ENCODE peak calls at places on chromosome 1, in nine cellular contexts. One of them, this sample, is unnamed. For H3K4me1 and H3K36me3, the result is how much of the 10 kb centered on the place peaks cover.

GRCh38 chr1:243287652-243288051 is 31.8 kb downstream of the SDCCAG8 start:
- DNase-seq in cardiac muscle cell: peak
- DNase-seq in left lung: no peak
- DNase-seq in upper lobe of left lung: no peak
- DNase-seq in aorta: no peak
- DNase-seq in CD8-positive, alpha-beta T cell: no peak
- DNase-seq in upper lobe of right lung: no peak
- DNase-seq in GM23248: peak
- DNase-seq in fibroblast of lung: peak
- DNase-seq in this sample: no peak

GRCh38 chr1:178633068-178633467 is 92.0 kb upstream of the RALGPS2 start:
- DNase-seq in cardiac muscle cell: no peak
- DNase-seq in left lung: no peak
- DNase-seq in upper lobe of left lung: no peak
- DNase-seq in aorta: no peak
- DNase-seq in CD8-positive, alpha-beta T cell: no peak
- DNase-seq in upper lobe of right lung: no peak
- DNase-seq in GM23248: peak
- DNase-seq in fibroblast of lung: no peak
- DNase-seq in this sample: no peak

GRCh38 chr1:197399691-197400521 is 131.9 kb downstream of the CRB1 start:
- DNase-seq in cardiac muscle cell: peak
- DNase-seq in left lung: no peak
- DNase-seq in upper lobe of left lung: no peak
- DNase-seq in aorta: no peak
- DNase-seq in CD8-positive, alpha-beta T cell: no peak
- DNase-seq in upper lobe of right lung: no peak
- DNase-seq in GM23248: peak
- DNase-seq in fibroblast of lung: peak
- DNase-seq in this sample: peak

GRCh38 chr1:232247669-232248068 is 382.3 kb downstream of the SIPA1L2 start:
- DNase-seq in cardiac muscle cell: no peak
- DNase-seq in left lung: no peak
- DNase-seq in upper lobe of left lung: no peak
- DNase-seq in aorta: no peak
- DNase-seq in CD8-positive, alpha-beta T cell: no peak
- DNase-seq in upper lobe of right lung: no peak
- DNase-seq in GM23248: no peak
- DNase-seq in fibroblast of lung: no peak
- DNase-seq in this sample: no peak

GRCh38 chr1:904271-904950 is 19.3 kb upstream of the SAMD11 start:
- DNase-seq in cardiac muscle cell: peak
- DNase-seq in left lung: peak
- DNase-seq in upper lobe of left lung: peak
- DNase-seq in aorta: peak
- DNase-seq in CD8-positive, alpha-beta T cell: peak
- DNase-seq in upper lobe of right lung: peak
- DNase-seq in GM23248: peak
- DNase-seq in fibroblast of lung: peak
- DNase-seq in this sample: peak

GRCh38 chr1:27906764-27907163 is 28.0 kb upstream of the SMPDL3B start:
- DNase-seq in cardiac muscle cell: no peak
- DNase-seq in left lung: no peak
- DNase-seq in upper lobe of left lung: no peak
- DNase-seq in aorta: no peak
- DNase-seq in CD8-positive, alpha-beta T cell: no peak
- DNase-seq in upper lobe of right lung: no peak
- DNase-seq in GM23248: no peak
- DNase-seq in fibroblast of lung: peak
- DNase-seq in this sample: no peak

GRCh38 chr1:229004227-229004833 is 266.6 kb upstream of the RAB4A start:
- DNase-seq in cardiac muscle cell: no peak
- DNase-seq in left lung: no peak
- DNase-seq in upper lobe of left lung: no peak
- DNase-seq in aorta: no peak
- DNase-seq in CD8-positive, alpha-beta T cell: no peak
- DNase-seq in upper lobe of right lung: no peak
- DNase-seq in GM23248: no peak
- DNase-seq in fibroblast of lung: no peak
- DNase-seq in this sample: no peak

GRCh38 chr1:145962157-145963102 is 1.9 kb downstream of the ANKRD34A start:
- DNase-seq in cardiac muscle cell: no peak
- DNase-seq in left lung: peak
- DNase-seq in upper lobe of left lung: peak
- DNase-seq in aorta: peak
- DNase-seq in CD8-positive, alpha-beta T cell: no peak
- DNase-seq in upper lobe of right lung: peak
- DNase-seq in GM23248: peak
- DNase-seq in fibroblast of lung: no peak
- DNase-seq in this sample: no peak

GRCh38 chr1:44655609-44656008 is 18.7 kb downstream of the TMEM53 start:
- DNase-seq in cardiac muscle cell: peak
- DNase-seq in left lung: no peak
- DNase-seq in upper lobe of left lung: no peak
- DNase-seq in aorta: peak
- DNase-seq in CD8-positive, alpha-beta T cell: no peak
- DNase-seq in upper lobe of right lung: no peak
- DNase-seq in GM23248: peak
- DNase-seq in fibroblast of lung: no peak
- DNase-seq in this sample: no peak

GRCh38 chr1:116852367-116852766 is 57.3 kb upstream of the PTGFRN start:
- DNase-seq in cardiac muscle cell: no peak
- DNase-seq in left lung: no peak
- DNase-seq in upper lobe of left lung: no peak
- DNase-seq in aorta: no peak
- DNase-seq in CD8-positive, alpha-beta T cell: no peak
- DNase-seq in upper lobe of right lung: no peak
- DNase-seq in GM23248: no peak
- DNase-seq in fibroblast of lung: no peak
- DNase-seq in this sample: no peak

GRCh38 chr1:216830836-216831235 is 107.6 kb upstream of the ESRRG start:
- DNase-seq in cardiac muscle cell: no peak
- DNase-seq in left lung: no peak
- DNase-seq in upper lobe of left lung: no peak
- DNase-seq in aorta: no peak
- DNase-seq in CD8-positive, alpha-beta T cell: no peak
- DNase-seq in upper lobe of right lung: no peak
- DNase-seq in GM23248: no peak
- DNase-seq in fibroblast of lung: no peak
- DNase-seq in this sample: no peak

GRCh38 chr1:3477241-3478109 is 23.0 kb downstream of the ARHGEF16 start:
- DNase-seq in cardiac muscle cell: no peak
- DNase-seq in left lung: no peak
- DNase-seq in upper lobe of left lung: no peak
- DNase-seq in aorta: no peak
- DNase-seq in CD8-positive, alpha-beta T cell: no peak
- DNase-seq in upper lobe of right lung: no peak
- DNase-seq in GM23248: peak
- DNase-seq in fibroblast of lung: no peak
- DNase-seq in this sample: no peak

GRCh38 chr1:18010408-18010807 is 97.2 kb upstream of the IGSF21 start:
- DNase-seq in cardiac muscle cell: no peak
- DNase-seq in left lung: no peak
- DNase-seq in upper lobe of left lung: no peak
- DNase-seq in aorta: no peak
- DNase-seq in CD8-positive, alpha-beta T cell: no peak
- DNase-seq in upper lobe of right lung: peak
- DNase-seq in GM23248: no peak
- DNase-seq in fibroblast of lung: no peak
- DNase-seq in this sample: no peak

GRCh38 chr1:204529371-204529895 is 13.2 kb downstream of the MDM4 start:
- DNase-seq in cardiac muscle cell: no peak
- DNase-seq in left lung: peak
- DNase-seq in upper lobe of left lung: no peak
- DNase-seq in aorta: no peak
- DNase-seq in CD8-positive, alpha-beta T cell: no peak
- DNase-seq in upper lobe of right lung: no peak
- DNase-seq in GM23248: no peak
- DNase-seq in fibroblast of lung: no peak
- DNase-seq in this sample: no peak

GRCh38 chr1:109109906-109110305 is 4.0 kb upstream of the ELAPOR1 start:
- DNase-seq in cardiac muscle cell: no peak
- DNase-seq in left lung: no peak
- DNase-seq in upper lobe of left lung: no peak
- DNase-seq in aorta: no peak
- DNase-seq in CD8-positive, alpha-beta T cell: no peak
- DNase-seq in upper lobe of right lung: no peak
- DNase-seq in GM23248: no peak
- DNase-seq in fibroblast of lung: no peak
- DNase-seq in this sample: no peak

GRCh38 chr1:226920446-226920894 is 19.6 kb upstream of the COQ8A start:
- DNase-seq in cardiac muscle cell: no peak
- DNase-seq in left lung: no peak
- DNase-seq in upper lobe of left lung: no peak
- DNase-seq in aorta: no peak
- DNase-seq in CD8-positive, alpha-beta T cell: no peak
- DNase-seq in upper lobe of right lung: no peak
- DNase-seq in GM23248: no peak
- DNase-seq in fibroblast of lung: no peak
- DNase-seq in this sample: no peak

GRCh38 chr1:106817626-106818025 is 238.8 kb upstream of the PRMT6 start:
- DNase-seq in cardiac muscle cell: no peak
- DNase-seq in left lung: no peak
- DNase-seq in upper lobe of left lung: no peak
- DNase-seq in aorta: no peak
- DNase-seq in CD8-positive, alpha-beta T cell: no peak
- DNase-seq in upper lobe of right lung: no peak
- DNase-seq in GM23248: no peak
- DNase-seq in fibroblast of lung: no peak
- DNase-seq in this sample: no peak

GRCh38 chr1:184622136-184622823 is 132.4 kb downstream of the EDEM3 start:
- DNase-seq in cardiac muscle cell: peak
- DNase-seq in left lung: no peak
- DNase-seq in upper lobe of left lung: peak
- DNase-seq in aorta: peak
- DNase-seq in CD8-positive, alpha-beta T cell: no peak
- DNase-seq in upper lobe of right lung: no peak
- DNase-seq in GM23248: peak
- DNase-seq in fibroblast of lung: peak
- DNase-seq in this sample: no peak

GRCh38 chr1:203188686-203189232 is 2.3 kb upstream of the CHI3L1 start:
- DNase-seq in cardiac muscle cell: no peak
- DNase-seq in left lung: no peak
- DNase-seq in upper lobe of left lung: no peak
- DNase-seq in aorta: no peak
- DNase-seq in CD8-positive, alpha-beta T cell: no peak
- DNase-seq in upper lobe of right lung: no peak
- DNase-seq in GM23248: no peak
- DNase-seq in fibroblast of lung: no peak
- DNase-seq in this sample: no peak

GRCh38 chr1:34928865-34929496 is 469 bp downstream of the DLGAP3 start:
- DNase-seq in cardiac muscle cell: no peak
- DNase-seq in left lung: no peak
- DNase-seq in upper lobe of left lung: no peak
- DNase-seq in aorta: no peak
- DNase-seq in CD8-positive, alpha-beta T cell: no peak
- DNase-seq in upper lobe of right lung: no peak
- DNase-seq in GM23248: no peak
- DNase-seq in fibroblast of lung: no peak
- DNase-seq in this sample: peak

GRCh38 chr1:40868051-40868723 is 6.0 kb upstream of the CITED4 start:
- DNase-seq in cardiac muscle cell: no peak
- DNase-seq in left lung: no peak
- DNase-seq in upper lobe of left lung: peak
- DNase-seq in aorta: no peak
- DNase-seq in CD8-positive, alpha-beta T cell: no peak
- DNase-seq in upper lobe of right lung: no peak
- DNase-seq in GM23248: peak
- DNase-seq in fibroblast of lung: peak
- DNase-seq in this sample: no peak

GRCh38 chr1:201751872-201752271 is 77.1 kb upstream of the IPO9 start:
- DNase-seq in cardiac muscle cell: peak
- DNase-seq in left lung: no peak
- DNase-seq in upper lobe of left lung: no peak
- DNase-seq in aorta: no peak
- DNase-seq in CD8-positive, alpha-beta T cell: no peak
- DNase-seq in upper lobe of right lung: no peak
- DNase-seq in GM23248: peak
- DNase-seq in fibroblast of lung: peak
- DNase-seq in this sample: no peak

GRCh38 chr1:14836426-14837140 is 238.1 kb downstream of the KAZN start:
- DNase-seq in cardiac muscle cell: no peak
- DNase-seq in left lung: no peak
- DNase-seq in upper lobe of left lung: no peak
- DNase-seq in aorta: peak
- DNase-seq in CD8-positive, alpha-beta T cell: no peak
- DNase-seq in upper lobe of right lung: no peak
- DNase-seq in GM23248: no peak
- DNase-seq in fibroblast of lung: no peak
- DNase-seq in this sample: no peak
- H3K4me1 ChIP-seq in cardiac muscle cell: under half
- H3K4me1 ChIP-seq in left lung: under half
- H3K4me1 ChIP-seq in upper lobe of left lung: under half
- H3K4me1 ChIP-seq in aorta: under half
- H3K4me1 ChIP-seq in CD8-positive, alpha-beta T cell: under half
- H3K4me1 ChIP-seq in upper lobe of right lung: under half
- H3K4me1 ChIP-seq in GM23248: under half
- H3K4me1 ChIP-seq in fibroblast of lung: under half
- H3K4me1 ChIP-seq in this sample: under half

GRCh38 chr1:87044840-87045239 is 130.4 kb downstream of the HS2ST1 start:
- DNase-seq in cardiac muscle cell: no peak
- DNase-seq in left lung: no peak
- DNase-seq in upper lobe of left lung: no peak
- DNase-seq in aorta: no peak
- DNase-seq in CD8-positive, alpha-beta T cell: peak
- DNase-seq in upper lobe of right lung: no peak
- DNase-seq in GM23248: no peak
- DNase-seq in fibroblast of lung: no peak
- DNase-seq in this sample: peak
- H3K27ac ChIP-seq in cardiac muscle cell: no peak
- H3K27ac ChIP-seq in left lung: no peak
- H3K27ac ChIP-seq in upper lobe of left lung: no peak
- H3K27ac ChIP-seq in aorta: no peak
- H3K27ac ChIP-seq in CD8-positive, alpha-beta T cell: peak
- H3K27ac ChIP-seq in upper lobe of right lung: no peak
- H3K27ac ChIP-seq in GM23248: no peak
- H3K27ac ChIP-seq in fibroblast of lung: no peak
- H3K27ac ChIP-seq in this sample: no peak

DNA sequence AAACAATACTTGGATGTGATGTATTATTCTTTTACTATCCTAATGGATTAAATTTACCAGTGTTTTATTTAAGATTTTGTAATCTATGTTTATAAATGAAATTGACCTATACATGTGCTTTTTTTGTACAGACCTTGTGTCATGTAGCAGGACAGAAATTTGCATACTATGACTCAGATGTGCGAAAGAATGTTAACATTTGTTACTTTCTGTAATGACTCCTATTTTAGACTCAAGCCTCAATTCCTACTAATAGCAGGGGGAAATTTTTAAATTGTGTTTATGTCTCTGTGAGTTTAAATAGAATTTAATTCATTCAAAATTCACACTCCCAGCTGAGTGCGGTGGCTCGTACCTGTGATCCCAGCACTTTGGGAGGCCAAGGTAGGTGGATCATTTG is 21.8 kb upstream of the RIMKLA start:
- DNase-seq in cardiac muscle cell: no peak
- DNase-seq in left lung: no peak
- DNase-seq in upper lobe of left lung: no peak
- DNase-seq in aorta: no peak
- DNase-seq in CD8-positive, alpha-beta T cell: no peak
- DNase-seq in upper lobe of right lung: no peak
- DNase-seq in GM23248: no peak
- DNase-seq in fibroblast of lung: no peak
- DNase-seq in this sample: no peak
- H3K36me3 ChIP-seq in cardiac muscle cell: under half
- H3K36me3 ChIP-seq in left lung: under half
- H3K36me3 ChIP-seq in upper lobe of left lung: under half
- H3K36me3 ChIP-seq in aorta: under half
- H3K36me3 ChIP-seq in CD8-positive, alpha-beta T cell: under half
- H3K36me3 ChIP-seq in upper lobe of right lung: under half
- H3K36me3 ChIP-seq in GM23248: under half
- H3K36me3 ChIP-seq in fibroblast of lung: under half
- H3K36me3 ChIP-seq in this sample: under half

GRCh38 chr1:83764209-83764608 is 234.7 kb downstream of the TTLL7 start:
- DNase-seq in cardiac muscle cell: no peak
- DNase-seq in left lung: no peak
- DNase-seq in upper lobe of left lung: no peak
- DNase-seq in aorta: no peak
- DNase-seq in CD8-positive, alpha-beta T cell: no peak
- DNase-seq in upper lobe of right lung: no peak
- DNase-seq in GM23248: no peak
- DNase-seq in fibroblast of lung: no peak
- DNase-seq in this sample: no peak
- H3K4me1 ChIP-seq in cardiac muscle cell: under half
- H3K4me1 ChIP-seq in left lung: under half
- H3K4me1 ChIP-seq in upper lobe of left lung: under half
- H3K4me1 ChIP-seq in aorta: under half
- H3K4me1 ChIP-seq in CD8-positive, alpha-beta T cell: under half
- H3K4me1 ChIP-seq in upper lobe of right lung: under half
- H3K4me1 ChIP-seq in GM23248: under half
- H3K4me1 ChIP-seq in fibroblast of lung: under half
- H3K4me1 ChIP-seq in this sample: under half